ENCODE peak calls at places on chromosomes 4 and X, in four cellular contexts. F is AG04450, E is left lung, W is tibial nerve. P is an unnamed sample.

GRCh38 chr4:82677327-82677726 is 115.5 kb upstream of the TMEM150C start:
- DNase-seq in W (no peak), F (no peak), E (no peak), P (no peak)

GRCh38 chr4:56787380-56787779 is 34.1 kb downstream of the SPINK2 start:
- DNase-seq in E (no peak), F (no peak), W (no peak), P (no peak)

GRCh38 chr4:8362483-8362882 is 78.0 kb downstream of the ACOX3 start:
- DNase-seq in W (no peak), F (no peak), E (no peak), P (no peak)

GRCh38 chr4:158722291-158722916 is 792 bp downstream of the PPID start:
- DNase-seq in E (no peak), F (no peak), W (no peak), P (no peak)

GRCh38 chr4:115781528-115782146 is 668.2 kb upstream of the NDST4 start:
- DNase-seq in E (no peak), W (no peak), F (no peak), P (no peak)

GRCh38 chrX:136812286-136812685 is 31.6 kb upstream of the ARHGEF6 start:
- DNase-seq in W (no peak), E (no peak), F (no peak), P (no peak)

GRCh38 chrX:53683556-53684414 is 2.7 kb downstream of the HUWE1 start:
- DNase-seq in E (peak; percentile 94), F (peak; percentile 94), W (peak; percentile 86), P (peak; percentile 91)

GRCh38 chr4:118941149-118941548 is 52.5 kb downstream of the SYNPO2 start:
- DNase-seq in F (no peak), W (peak; percentile 24), E (no peak), P (no peak)

GRCh38 chr4:36716874-36717273 is 435.5 kb downstream of the DTHD1 start:
- DNase-seq in W (no peak), E (no peak), F (no peak), P (no peak)

GRCh38 chr4:67886281-67886680 is 2.5 kb upstream of the TMPRSS11D start:
- DNase-seq in F (no peak), W (no peak), E (no peak), P (no peak)

GRCh38 chr4:141435446-141436225 is 200.7 kb upstream of the IL15 start:
- DNase-seq in W (no peak), F (no peak), E (no peak), P (no peak)

GRCh38 chr4:143616771-143617170 is 83.7 kb downstream of the FREM3 start:
- DNase-seq in E (no peak), W (no peak), F (no peak), P (no peak)

GRCh38 chr4:5658992-5659391 is 49.4 kb downstream of the EVC2 start:
- DNase-seq in E (no peak), W (no peak), F (no peak), P (no peak)

GRCh38 chrX:9785252-9785943 is 831 bp upstream of the SHROOM2 start:
- DNase-seq in E (no peak), F (no peak), W (no peak), P (no peak)

GRCh38 chr4:168514249-168514852 is 17.5 kb downstream of the PALLD start:
- DNase-seq in E (no peak), F (no peak), W (no peak), P (no peak)

GRCh38 chr4:8868321-8869001 is 3.2 kb downstream of the HMX1 start:
- DNase-seq in F (no peak), W (no peak), E (no peak), P (no peak)

GRCh38 chr4:7798215-7798995 is 141.3 kb downstream of the AFAP1 start:
- DNase-seq in W (no peak), F (no peak), E (no peak), P (no peak)

GRCh38 chr4:56863441-56864129 is 42.1 kb upstream of the SPINK2 start:
- DNase-seq in E (no peak), F (no peak), W (no peak), P (no peak)

GRCh38 chr4:189202182-189202868 is 738.3 kb upstream of the FRG1 start:
- DNase-seq in F (peak; percentile 86), E (no peak), W (peak; percentile 66), P (peak; percentile 78)

GRCh38 chr4:27318740-27319139 is 458.1 kb downstream of the STIM2 start:
- DNase-seq in F (no peak), E (no peak), W (no peak), P (no peak)

GRCh38 chr4:38514465-38515146 is 149.4 kb upstream of the KLF3 start:
- DNase-seq in F (no peak), W (no peak), E (no peak), P (no peak)

GRCh38 chr4:121784975-121785374 is 16.1 kb upstream of the EXOSC9 start:
- DNase-seq in F (peak; percentile 79), E (no peak), W (no peak), P (no peak)

GRCh38 chrX:46198858-46199257 is 346.4 kb downstream of the ZNF674 start:
- DNase-seq in F (no peak), W (no peak), E (no peak), P (no peak)

GRCh38 chrX:49934148-49934547 is 11.8 kb downstream of the CLCN5 start:
- DNase-seq in F (no peak), W (no peak), E (no peak), P (no peak)

GRCh38 chr4:89838005-89838404 is 1.0 kb upstream of the SNCA start:
- DNase-seq in E (no peak), F (no peak), W (no peak), P (no peak)

GRCh38 chrX:136147320-136147901 is at the start of gene FHL1:
- DNase-seq in W (peak; percentile 38), F (no peak), E (peak; percentile 48), P (no peak)

GRCh38 chr4:127832585-127832984 is 48.1 kb upstream of the PLK4 start:
- DNase-seq in F (no peak), E (no peak), W (no peak), P (no peak)

GRCh38 chrX:148582353-148582752 is 81.9 kb downstream of the AFF2 start:
- DNase-seq in W (no peak), F (no peak), E (no peak), P (no peak)

GRCh38 chrX:72274526-72274925 is 2.5 kb downstream of the RPS4X start:
- DNase-seq in E (no peak), F (no peak), W (no peak), P (no peak)

GRCh38 chr4:16150716-16151115 is 66.9 kb upstream of the PROM1 start:
- DNase-seq in W (no peak), F (no peak), E (no peak), P (no peak)

GRCh38 chr4:176778491-176778890 is 14.2 kb downstream of the VEGFC start:
- DNase-seq in E (no peak), W (no peak), F (no peak), P (no peak)

GRCh38 chr4:93031431-93032098 is 727.8 kb downstream of the GRID2 start:
- DNase-seq in W (no peak), E (no peak), F (no peak), P (no peak)

GRCh38 chrX:153438522-153438921 is 7.3 kb downstream of the TREX2 start:
- DNase-seq in E (no peak), W (no peak), F (no peak), P (no peak)

GRCh38 chr4:85491527-85491926 is 16.6 kb downstream of the ARHGAP24 start:
- DNase-seq in W (no peak), F (no peak), E (no peak), P (no peak)

DNA sequence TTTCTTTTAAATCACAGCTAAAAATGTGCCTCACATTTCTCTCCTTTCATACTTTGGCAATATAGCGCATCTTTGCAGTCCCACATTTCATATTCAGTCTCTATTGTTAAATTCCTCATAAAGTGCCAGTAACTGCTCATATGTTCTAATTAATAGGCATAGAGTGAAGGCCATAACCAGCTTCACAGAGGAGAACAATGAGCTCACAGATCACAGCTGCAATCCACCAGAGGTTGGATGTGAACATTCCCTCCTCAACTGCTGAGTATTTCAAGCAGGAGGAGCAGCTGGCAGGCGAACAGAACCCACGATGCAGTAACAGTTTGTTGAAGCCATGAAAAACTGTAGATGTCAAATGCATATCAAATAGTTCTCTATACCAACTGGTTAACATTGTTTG is 2088.7 kb upstream of the AGA start:
- DNase-seq in E (no peak), F (no peak), W (no peak), P (no peak)
- TF ChIP-seq CTCF in E (no peak), F (no peak), W (no peak), P (no peak)

DNA sequence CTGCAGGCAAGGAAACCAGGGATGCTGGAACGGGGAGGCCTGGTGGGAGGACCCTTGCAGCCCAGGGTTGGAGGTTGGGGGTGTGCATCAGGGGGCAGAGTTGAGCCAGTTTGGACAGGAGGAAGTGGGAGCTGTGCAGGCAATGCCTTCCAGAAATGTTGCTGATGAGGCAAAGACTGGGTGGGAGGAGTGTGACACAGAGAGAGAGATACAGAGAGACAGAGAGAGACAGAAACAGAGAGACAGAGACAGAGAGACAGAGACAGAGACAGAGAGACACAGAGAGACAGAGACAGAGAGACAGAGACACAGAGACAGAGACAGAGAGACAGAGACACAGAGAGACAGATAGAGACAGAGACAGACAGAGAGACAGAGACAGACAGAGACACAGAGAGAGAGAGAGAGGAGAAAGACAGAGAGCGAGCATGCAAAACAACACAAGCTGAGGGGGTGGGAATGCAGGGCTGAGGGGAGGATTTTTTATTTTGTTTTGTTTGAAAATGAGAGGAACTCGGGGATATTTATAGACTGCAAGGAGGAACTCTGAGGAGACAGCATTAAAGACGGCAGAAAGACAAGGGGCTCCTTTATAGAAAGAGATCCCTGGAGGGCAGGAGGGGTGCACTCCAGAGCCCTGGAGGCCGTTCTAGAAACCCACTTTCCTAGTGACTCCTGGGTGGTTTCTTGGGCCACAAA is 1.9 kb upstream of the HAUS3 start:
- DNase-seq in F (no peak), E (peak; percentile 65), W (no peak), P (no peak)
- TF ChIP-seq CTCF in F (peak; percentile 15), E (no peak), W (no peak), P (peak; percentile 28)

DNA sequence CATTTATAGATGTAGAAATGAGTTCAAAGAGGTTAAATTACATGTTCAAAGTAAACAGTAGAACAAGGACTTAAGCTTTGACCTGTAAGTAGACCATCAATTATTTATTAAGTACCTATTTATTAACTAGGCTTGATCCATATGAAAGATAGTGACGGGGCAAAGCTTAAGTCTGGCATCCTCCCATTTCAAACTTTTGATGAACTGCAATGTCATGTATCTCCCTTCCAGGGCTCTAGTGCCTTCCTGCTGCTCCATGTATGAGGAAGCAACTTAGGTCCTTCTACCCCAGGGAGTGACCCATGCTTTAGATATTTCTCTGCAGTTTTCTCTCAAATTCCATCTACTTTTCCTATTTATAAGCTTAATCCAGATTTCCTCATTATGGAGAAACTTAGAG is 31.9 kb upstream of the ANTXR2 start:
- DNase-seq in F (no peak), E (no peak), W (no peak), P (no peak)
- TF ChIP-seq CTCF in F (no peak), E (no peak), W (no peak), P (no peak)

DNA sequence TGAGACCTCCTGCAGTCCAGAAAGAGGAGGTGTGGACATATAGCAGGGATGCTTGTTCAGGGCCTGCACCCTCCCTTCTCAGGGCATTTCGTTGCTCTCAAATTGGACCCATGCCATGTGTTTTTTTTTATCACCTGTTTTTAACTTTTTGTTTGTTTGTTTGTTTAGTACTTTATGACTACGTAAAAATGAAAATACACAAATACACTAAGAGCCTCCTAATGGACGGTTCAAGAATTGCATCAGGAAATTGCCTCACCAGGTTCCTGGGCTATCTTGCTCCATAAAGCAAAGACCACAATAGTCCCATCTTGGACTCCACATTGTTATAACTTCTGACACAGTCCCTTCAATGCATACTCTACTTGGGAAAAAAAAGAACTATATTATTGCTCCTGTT is 1685.9 kb upstream of the TENM3 start:
- DNase-seq in W (no peak), E (no peak), F (no peak), P (no peak)
- TF ChIP-seq CTCF in W (no peak), E (no peak), F (peak; percentile 15), P (peak; percentile 60)